ENCODE peak calls at places on chromosomes 2 and 18, in seven cellular contexts. N is breast epithelium, O is tibial nerve, T is NB4, B is A549, Z is esophagus squamous epithelium, W is right lobe of liver. K is an unnamed sample.

GRCh38 chr18:27198036-27198435 is 12.9 kb upstream of the CHST9 start:
- DNase-seq in N (no peak), O (no peak), T (no peak), B (no peak), Z (no peak), W (no peak), K (no peak)

GRCh38 chr18:39994521-39994920 is 1960.5 kb upstream of the PIK3C3 start:
- DNase-seq in N (no peak), O (no peak), T (no peak), B (no peak), Z (no peak), W (no peak), K (no peak)

GRCh38 chr2:55804535-55804934 is 110.9 kb upstream of the PNPT1 start:
- DNase-seq in N (no peak), O (no peak), T (no peak), B (no peak), Z (no peak), W (no peak), K (no peak)

GRCh38 chr2:61535449-61535848 is 2.7 kb downstream of the XPO1 start:
- DNase-seq in N (no peak), O (no peak), T (no peak), B (no peak), Z (no peak), W (no peak), K (no peak)

GRCh38 chr2:163467206-163467605 is 268.6 kb downstream of the FIGN start:
- DNase-seq in N (no peak), O (no peak), T (peak), B (no peak), Z (no peak), W (no peak), K (no peak)

GRCh38 chr18:31512203-31512764 is 14.3 kb downstream of the DSG2 start:
- DNase-seq in N (no peak), O (no peak), T (no peak), B (peak), Z (no peak), W (no peak), K (peak)

GRCh38 chr18:67300498-67300897 is 216.0 kb downstream of the DSEL start:
- DNase-seq in N (no peak), O (no peak), T (peak), B (peak), Z (no peak), W (no peak), K (no peak)

GRCh38 chr2:71853858-71854257 is 293.8 kb downstream of the CYP26B1 start:
- DNase-seq in N (no peak), O (no peak), T (no peak), B (no peak), Z (no peak), W (no peak), K (no peak)

GRCh38 chr2:85926526-85926925 is 37.7 kb upstream of the ST3GAL5 start:
- DNase-seq in N (no peak), O (no peak), T (no peak), B (no peak), Z (no peak), W (no peak), K (peak)

GRCh38 chr2:171128461-171128860 is 32.2 kb downstream of the TLK1 start:
- DNase-seq in N (no peak), O (no peak), T (no peak), B (no peak), Z (no peak), W (no peak), K (no peak)

GRCh38 chr18:44195394-44196140 is 485.1 kb upstream of the SETBP1 start:
- DNase-seq in N (no peak), O (no peak), T (no peak), B (no peak), Z (no peak), W (no peak), K (no peak)

GRCh38 chr2:109318150-109318948 is 189.3 kb downstream of the SH3RF3 start:
- DNase-seq in N (peak), O (peak), T (no peak), B (no peak), Z (peak), W (no peak), K (peak)

GRCh38 chr2:36578343-36579296 is 19.3 kb downstream of the FEZ2 start:
- DNase-seq in N (no peak), O (no peak), T (no peak), B (peak), Z (no peak), W (no peak), K (no peak)

GRCh38 chr2:25672500-25673169 is 742 bp downstream of the DTNB start:
- DNase-seq in N (peak), O (peak), T (peak), B (peak), Z (no peak), W (peak), K (peak)

GRCh38 chr2:57460875-57461274 is 585.7 kb upstream of the VRK2 start:
- DNase-seq in N (no peak), O (no peak), T (no peak), B (no peak), Z (no peak), W (no peak), K (no peak)

GRCh38 chr2:168521342-168521741 is 65.3 kb downstream of the CERS6 start:
- DNase-seq in N (no peak), O (no peak), T (no peak), B (no peak), Z (no peak), W (no peak), K (no peak)

GRCh38 chr18:827093-827677 is 15.1 kb upstream of the YES1 start:
- DNase-seq in N (no peak), O (no peak), T (no peak), B (no peak), Z (no peak), W (no peak), K (no peak)

GRCh38 chr2:107303964-107304363 is 418.0 kb upstream of the ST6GAL2 start:
- DNase-seq in N (no peak), O (no peak), T (peak), B (no peak), Z (no peak), W (no peak), K (no peak)

GRCh38 chr18:75472391-75472790 is 44.9 kb upstream of the SMIM21 start:
- DNase-seq in N (no peak), O (no peak), T (no peak), B (no peak), Z (no peak), W (no peak), K (no peak)

GRCh38 chr18:10417679-10418078 is 36.8 kb upstream of the APCDD1 start:
- DNase-seq in N (no peak), O (peak), T (no peak), B (no peak), Z (no peak), W (no peak), K (no peak)

GRCh38 chr18:21450503-21450902 is 150.0 kb downstream of the ESCO1 start:
- DNase-seq in N (no peak), O (no peak), T (no peak), B (no peak), Z (no peak), W (no peak), K (no peak)

GRCh38 chr18:11840493-11840892 is 10.7 kb upstream of the CHMP1B start:
- DNase-seq in N (no peak), O (no peak), T (no peak), B (peak), Z (no peak), W (no peak), K (no peak)

GRCh38 chr2:47510745-47511144 is 107.8 kb downstream of the MSH2 start:
- DNase-seq in N (no peak), O (no peak), T (no peak), B (peak), Z (no peak), W (no peak), K (no peak)

GRCh38 chr18:13909541-13909940 is 5.8 kb downstream of the MC2R start:
- DNase-seq in N (no peak), O (no peak), T (no peak), B (no peak), Z (no peak), W (no peak), K (no peak)

DNA sequence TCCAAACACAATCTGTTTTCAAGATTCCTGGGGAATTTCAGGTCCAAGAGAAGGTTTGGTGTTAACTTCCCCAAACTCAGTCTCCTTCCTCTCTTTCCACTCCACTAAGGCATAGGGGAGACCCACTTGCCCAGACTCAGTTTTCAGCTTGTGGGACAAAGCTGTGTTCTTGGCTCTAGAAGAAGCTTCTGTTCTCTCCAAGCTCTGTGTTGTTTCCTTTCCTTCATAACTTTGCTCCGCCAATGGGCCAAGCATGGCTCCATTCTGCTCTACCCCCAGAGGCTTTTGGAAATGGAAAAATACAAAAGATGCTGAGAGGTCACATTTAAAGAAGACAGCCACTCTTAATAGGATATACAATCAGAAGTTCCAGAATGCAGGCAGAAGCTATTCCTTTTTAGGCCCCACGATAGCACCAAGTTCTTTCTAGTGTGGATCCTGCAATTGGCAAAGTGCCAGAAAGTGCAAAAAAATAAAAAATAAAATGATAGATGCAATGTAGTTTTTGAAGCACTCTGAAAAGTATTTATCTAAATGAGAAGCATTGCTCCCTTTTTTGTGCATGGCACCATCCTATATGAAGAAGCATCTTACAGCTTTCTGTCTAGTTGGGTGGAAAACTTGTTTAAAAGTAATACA is 510.1 kb downstream of the TXNL1 start:
- DNase-seq in N (no peak), O (no peak), T (no peak), B (no peak), Z (no peak), W (no peak), K (no peak)
- H3K4me3 ChIP-seq in N (no peak), O (no peak), T (no peak), B (no peak), Z (no peak), W (no peak), K (no peak)

GRCh38 chr2:158969162-158969716 is 799 bp downstream of the TANC1 start:
- DNase-seq in N (no peak), O (no peak), T (peak), B (no peak), Z (no peak), W (no peak), K (no peak)

GRCh38 chr2:158968396-158969161 is at the start of gene TANC1:
- DNase-seq in N (peak), O (peak), T (peak), B (peak), Z (peak), W (peak), K (peak)

GRCh38 chr2:158970522-158970855 is 2.0 kb downstream of the TANC1 start:
- DNase-seq in N (no peak), O (no peak), T (no peak), B (no peak), Z (no peak), W (no peak), K (no peak)

GRCh38 chr2:158967731-158968395 is 577 bp upstream of the TANC1 start:
- DNase-seq in N (peak), O (peak), T (no peak), B (peak), Z (no peak), W (peak), K (peak)

GRCh38 chr2:158969717-158970521 is 1.5 kb downstream of the TANC1 start:
- DNase-seq in N (peak), O (no peak), T (peak), B (peak), Z (no peak), W (peak), K (peak)
- TF ChIP-seq POLR2A in N (no peak), O (no peak), T (no peak), B (no peak), Z (no peak), W (no peak), K (peak)

DNA sequence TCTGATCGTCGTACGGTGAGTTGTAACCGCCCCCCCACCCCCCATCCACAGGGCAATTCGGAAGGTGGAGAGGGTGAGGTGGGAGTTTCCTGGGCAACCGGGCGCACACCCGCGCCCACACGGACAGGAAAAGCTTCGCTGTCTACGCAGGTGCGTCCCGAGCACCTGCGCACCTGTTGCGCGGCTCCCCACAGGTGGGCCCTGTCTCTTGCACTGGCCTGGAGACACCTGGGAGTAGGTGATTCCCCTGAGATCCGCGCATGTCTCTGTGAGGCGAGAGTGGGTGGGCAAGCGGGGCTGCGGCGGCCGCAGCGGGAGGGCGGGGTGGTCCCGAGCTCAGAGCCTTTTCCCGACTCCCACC is 467 bp upstream of the ATP6V1C2 start:
- DNase-seq in N (no peak), O (no peak), T (no peak), B (no peak), Z (no peak), W (no peak), K (no peak)
- H3K4me3 ChIP-seq in N (peak), O (peak), T (no peak), B (peak), Z (peak), W (no peak), K (peak)

DNA sequence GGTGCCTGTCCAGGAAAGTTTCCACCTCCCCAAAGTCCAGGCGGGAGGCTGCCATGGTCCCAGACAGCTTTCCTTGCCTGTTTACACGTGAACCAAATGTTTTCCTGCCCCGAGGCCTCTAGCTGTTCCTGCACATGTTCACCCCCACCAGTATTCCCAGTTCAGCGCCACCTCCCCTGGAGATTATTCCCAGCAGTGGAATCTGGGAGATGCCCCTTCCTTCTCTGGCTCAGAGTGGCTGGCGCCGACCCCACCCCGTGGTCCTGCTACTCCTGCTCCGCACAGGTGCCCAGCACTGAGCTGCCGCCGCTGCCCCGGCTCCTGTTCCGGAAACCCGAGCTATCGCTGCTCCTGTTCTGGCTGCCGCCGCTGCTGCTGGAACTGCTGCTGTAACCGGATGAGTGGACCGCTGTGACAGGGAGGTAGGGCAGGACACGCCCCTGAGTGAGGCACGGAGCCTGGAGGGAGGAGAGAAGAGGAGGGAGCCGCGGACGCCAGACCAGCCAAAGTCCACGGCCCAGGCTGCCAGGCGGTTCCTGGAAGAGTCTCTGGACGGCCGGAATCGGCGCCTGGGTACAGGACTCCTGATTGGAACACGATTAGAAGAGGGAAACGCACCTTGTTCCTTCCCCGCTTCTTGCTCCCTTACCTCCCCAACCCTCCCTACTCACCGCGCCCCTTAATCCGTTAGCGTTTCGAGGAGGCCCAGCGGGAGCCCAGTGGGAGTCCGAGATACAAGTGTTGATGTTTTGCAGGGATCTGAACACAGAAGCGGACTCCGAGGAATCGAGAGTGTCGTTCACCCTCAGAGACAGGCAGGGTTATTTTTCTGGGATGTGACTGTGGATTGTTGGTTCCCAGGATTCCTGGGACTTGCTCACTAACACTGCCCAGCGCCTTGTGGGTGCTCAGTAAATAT is at the start of gene PDE11A:
- DNase-seq in N (peak), O (peak), T (peak), B (peak), Z (no peak), W (peak), K (peak)
- TF ChIP-seq POLR2A in N (no peak), O (no peak), T (no peak), B (peak), Z (no peak), W (peak), K (peak)

DNA sequence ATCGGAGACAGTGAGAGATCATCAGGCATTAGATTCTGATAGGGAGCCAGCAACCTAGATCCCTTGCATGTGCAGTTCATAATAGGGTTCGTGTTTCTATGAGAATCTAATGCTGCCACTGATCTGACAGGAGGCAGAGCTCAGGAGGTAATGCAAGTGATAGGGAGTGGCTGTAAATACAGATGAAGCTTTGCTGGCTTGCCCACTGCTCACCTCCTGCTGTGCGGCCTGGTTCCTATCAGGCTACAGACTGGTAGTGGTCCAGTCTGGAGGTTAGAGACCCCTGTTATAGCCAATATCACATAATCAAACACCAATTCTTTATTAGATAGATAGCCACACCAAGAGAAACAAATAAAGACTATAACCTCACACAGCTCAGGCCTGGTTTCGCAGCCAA is 51.0 kb upstream of the NBEAL1 start:
- DNase-seq in N (no peak), O (no peak), T (no peak), B (no peak), Z (no peak), W (no peak), K (no peak)
- H3K4me3 ChIP-seq in N (no peak), O (no peak), T (no peak), B (no peak), Z (no peak), W (no peak), K (no peak)

DNA sequence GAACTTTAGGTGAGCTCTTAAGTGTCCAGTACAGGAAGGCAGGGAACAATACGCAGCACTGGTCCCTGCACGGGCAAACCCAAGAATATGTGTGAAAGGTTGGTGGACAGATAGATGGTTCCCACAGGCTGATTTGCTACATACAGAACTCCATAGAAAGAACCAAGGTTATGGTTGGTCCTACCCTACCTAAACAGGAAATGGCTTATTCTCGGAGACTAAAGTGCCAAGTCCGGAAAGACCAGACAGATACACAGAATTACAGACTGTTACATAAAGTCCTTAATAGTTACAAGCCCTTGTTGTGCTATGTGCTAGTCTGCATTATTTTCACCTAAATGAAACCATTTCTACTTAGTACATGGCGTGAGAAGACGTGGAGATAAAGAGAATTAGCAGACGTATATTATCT is 1.2 kb downstream of the REV1 start:
- DNase-seq in N (no peak), O (no peak), T (peak), B (peak), Z (no peak), W (no peak), K (no peak)
- TF ChIP-seq POLR2A in N (no peak), O (no peak), T (no peak), B (no peak), Z (no peak), W (no peak), K (no peak)

DNA sequence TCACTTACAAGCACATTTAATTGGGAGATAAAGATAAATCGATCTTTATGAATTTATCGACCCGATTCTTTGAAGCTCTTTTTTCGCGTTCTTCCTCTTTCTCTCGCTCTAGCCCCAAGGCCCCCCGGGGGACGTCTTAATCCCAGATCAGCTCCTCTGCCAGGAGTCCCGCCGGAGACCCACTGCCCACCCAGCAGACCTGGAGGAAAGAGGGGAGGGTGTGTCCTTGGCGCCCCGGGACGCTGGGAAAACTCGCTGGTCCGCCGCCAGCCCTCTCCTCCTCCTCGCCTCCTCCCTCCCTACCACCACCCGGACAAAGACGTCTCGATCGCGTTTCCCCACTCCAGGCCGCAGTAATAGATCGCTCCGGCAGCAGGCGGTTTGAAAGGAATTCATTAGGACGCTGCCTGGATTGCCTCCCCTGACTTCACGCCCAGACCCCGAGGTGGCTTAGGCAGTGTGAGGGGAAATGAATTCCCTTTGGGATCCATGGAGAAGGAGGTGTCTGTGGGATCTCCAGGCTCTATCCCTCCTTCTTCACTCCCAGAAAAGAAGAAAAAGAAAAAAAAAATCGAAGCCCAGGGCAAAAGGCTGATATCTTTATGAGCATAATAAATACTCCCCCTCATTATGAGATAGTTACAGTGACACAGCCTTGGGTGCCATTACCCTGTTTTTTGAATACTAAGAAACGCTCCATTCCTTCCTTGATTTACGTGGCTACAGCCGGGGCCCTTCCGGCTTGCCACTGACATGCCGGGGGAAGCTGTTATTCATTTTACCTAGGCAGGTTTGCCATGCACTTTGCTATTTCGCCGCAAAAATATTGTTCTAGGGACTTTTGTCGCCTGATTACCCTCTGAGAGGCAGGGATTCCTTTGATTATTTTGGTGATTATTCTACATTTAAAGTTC is 1.8 kb upstream of the GBX2 start:
- DNase-seq in N (no peak), O (no peak), T (no peak), B (no peak), Z (no peak), W (no peak), K (no peak)
- H3K4me3 ChIP-seq in N (no peak), O (no peak), T (no peak), B (no peak), Z (no peak), W (no peak), K (no peak)

GRCh38 chr2:30146337-30147195 is at the start of gene YPEL5:
- DNase-seq in N (peak), O (peak), T (peak), B (peak), Z (peak), W (peak), K (peak)

GRCh38 chr2:30147715-30148611 is 1.2 kb downstream of the YPEL5 start:
- DNase-seq in N (peak), O (peak), T (peak), B (peak), Z (no peak), W (peak), K (peak)

GRCh38 chr2:30148850-30149249 is 2.0 kb downstream of the YPEL5 start:
- DNase-seq in N (no peak), O (no peak), T (peak), B (no peak), Z (no peak), W (no peak), K (no peak)

GRCh38 chr2:30145826-30146336 is 926 bp upstream of the YPEL5 start:
- DNase-seq in N (no peak), O (no peak), T (no peak), B (no peak), Z (no peak), W (no peak), K (no peak)

GRCh38 chr2:30147196-30147714 is 448 bp downstream of the YPEL5 start:
- DNase-seq in N (no peak), O (no peak), T (no peak), B (no peak), Z (no peak), W (no peak), K (peak)
- TF ChIP-seq POLR2A in N (no peak), O (no peak), T (no peak), B (no peak), Z (no peak), W (no peak), K (no peak)